ENCODE peak calls at places on chromosomes 3 and 15, in seven cellular contexts. B is RWPE2, S is Panc1, R is A549, U is transverse colon, Q is heart left ventricle, Z is upper lobe of right lung. J is an unnamed sample. For H3K4me1, the result is how much of the 10 kb centered on the place peaks cover.

GRCh38 chr3:159989973-159990846 is 1.6 kb downstream of the IL12A start:
- DNase-seq in R (no peak), U (no peak), S (no peak), B (no peak), Q (no peak), Z (no peak), J (no peak)

GRCh38 chr3:170440346-170440745 is 21.7 kb downstream of the CLDN11 start:
- DNase-seq in Q (no peak), R (no peak), Z (no peak), B (no peak), U (no peak), S (no peak), J (no peak)

GRCh38 chr15:92624401-92624991 is 31.1 kb downstream of the FAM174B start:
- DNase-seq in Z (no peak), U (peak), B (no peak), S (no peak), R (no peak), Q (peak), J (peak)

GRCh38 chr3:166518040-166518439 is 680.8 kb upstream of the BCHE start:
- DNase-seq in Z (no peak), U (no peak), S (no peak), Q (no peak), R (no peak), B (no peak), J (no peak)

GRCh38 chr3:128080323-128080898 is 28.2 kb downstream of the SEC61A1 start:
- DNase-seq in B (peak), Z (no peak), U (no peak), S (no peak), Q (no peak), R (peak), J (no peak)

GRCh38 chr3:13865106-13865505 is 14.8 kb downstream of the WNT7A start:
- DNase-seq in B (no peak), S (no peak), R (no peak), Z (no peak), Q (no peak), U (no peak), J (no peak)

GRCh38 chr3:25033407-25034029 is 394.5 kb upstream of the RARB start:
- DNase-seq in Z (no peak), S (peak), B (no peak), R (peak), U (peak), Q (peak), J (peak)

GRCh38 chr3:130259170-130259874 is 86.2 kb upstream of the COL6A5 start:
- DNase-seq in U (no peak), B (no peak), S (no peak), R (no peak), Z (no peak), Q (no peak), J (no peak)

GRCh38 chr3:10780922-10781321 is 35.1 kb upstream of the SLC6A11 start:
- DNase-seq in Q (no peak), U (no peak), R (no peak), S (no peak), Z (no peak), B (no peak), J (no peak)

GRCh38 chr15:84740691-84741090 is 7.7 kb upstream of the ZNF592 start:
- DNase-seq in Z (no peak), R (no peak), Q (no peak), U (no peak), S (no peak), B (no peak), J (no peak)

GRCh38 chr3:181695661-181696491 is 15.8 kb upstream of the SOX2 start:
- DNase-seq in R (no peak), Z (no peak), U (no peak), B (no peak), S (no peak), Q (no peak), J (peak)
- H3K4me1 ChIP-seq in R (under half), Z (under half), U (under half), B (under half), S (under half), Q (under half), J (under half)

GRCh38 chr3:188269040-188269439 is 115.1 kb downstream of the LPP start:
- DNase-seq in S (no peak), B (no peak), R (no peak), U (no peak), Z (no peak), Q (no peak), J (no peak)

GRCh38 chr3:188268336-188268735 is 114.4 kb downstream of the LPP start:
- DNase-seq in Q (no peak), R (no peak), S (no peak), B (no peak), U (no peak), Z (no peak), J (no peak)

GRCh38 chr3:188270423-188270972 is 116.5 kb downstream of the LPP start:
- DNase-seq in S (no peak), Z (no peak), U (no peak), B (peak), Q (no peak), R (peak), J (peak)

GRCh38 chr3:188266581-188267274 is 112.8 kb downstream of the LPP start:
- DNase-seq in Z (peak), U (peak), B (no peak), R (no peak), Q (peak), S (no peak), J (peak)

DNA sequence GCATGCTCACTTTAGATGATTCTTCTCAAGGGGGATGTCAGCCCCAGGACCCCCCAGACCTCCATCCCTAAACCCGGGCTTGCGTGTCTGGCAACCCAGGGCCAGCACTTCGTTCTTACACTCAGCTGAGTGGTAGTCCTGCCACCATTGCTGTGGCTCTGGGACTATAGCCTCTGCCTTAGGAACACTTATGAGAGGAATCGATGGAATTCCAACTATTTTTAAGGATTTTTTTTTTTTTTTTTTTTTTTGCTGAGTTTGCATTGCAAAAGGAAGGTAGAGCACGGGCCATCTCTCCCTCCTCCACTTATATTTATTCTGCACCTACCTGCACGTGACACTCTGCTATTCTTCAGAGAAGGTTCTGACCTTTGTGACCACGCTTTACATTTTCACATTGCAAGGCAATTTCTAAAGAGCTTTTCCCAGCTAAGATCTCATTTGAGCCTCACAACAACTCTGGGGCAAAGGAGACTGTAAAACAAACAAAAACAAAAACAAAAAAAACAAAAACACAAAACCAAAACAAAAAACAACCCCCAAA is 113.9 kb downstream of the LPP start:
- DNase-seq in B (no peak), S (no peak), Z (no peak), U (no peak), R (no peak), Q (no peak), J (no peak)
- H3K4me1 ChIP-seq in B (half or more), S (half or more), Z (half or more), U (half or more), R (half or more), Q (half or more), J (under half)

GRCh38 chr3:85586018-85586417 is 627.2 kb downstream of the CADM2 start:
- DNase-seq in B (no peak), Z (no peak), Q (no peak), U (no peak), S (no peak), R (no peak), J (no peak)
- H3K4me1 ChIP-seq in B (under half), Z (under half), Q (under half), U (under half), S (under half), R (under half), J (under half)

DNA sequence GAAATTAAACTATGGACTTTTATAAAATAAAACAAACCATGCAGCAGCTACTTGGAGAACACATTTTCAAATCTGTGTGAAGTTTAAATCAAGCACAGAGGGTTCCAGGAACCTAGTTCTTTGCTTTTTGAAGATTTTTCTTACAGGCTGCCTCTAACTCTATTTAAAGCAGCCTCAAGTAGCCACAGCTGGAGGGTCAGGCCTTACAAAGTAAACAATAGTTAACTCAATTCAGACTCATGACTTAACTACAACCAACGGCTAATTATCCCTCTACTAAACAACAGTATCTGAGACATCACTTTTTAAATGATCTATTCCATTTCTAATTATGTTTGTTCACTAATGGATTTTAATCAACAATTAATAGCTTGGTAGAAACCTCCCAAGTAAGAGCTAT is 9.8 kb downstream of the LRIG1 start:
- DNase-seq in S (no peak), Z (no peak), Q (no peak), R (no peak), B (no peak), U (no peak), J (no peak)
- H3K4me1 ChIP-seq in S (under half), Z (half or more), Q (half or more), R (under half), B (under half), U (half or more), J (under half)

GRCh38 chr3:71066849-71067261 is 516.7 kb downstream of the FOXP1 start:
- DNase-seq in Q (no peak), S (no peak), U (no peak), B (no peak), R (no peak), Z (no peak), J (no peak)

GRCh38 chr3:71064976-71065763 is 518.4 kb downstream of the FOXP1 start:
- DNase-seq in R (peak), U (peak), B (peak), Z (peak), S (no peak), Q (peak), J (peak)

GRCh38 chr3:71067977-71068376 is 515.6 kb downstream of the FOXP1 start:
- DNase-seq in U (no peak), R (no peak), B (no peak), Q (no peak), Z (no peak), S (no peak), J (no peak)

GRCh38 chr3:71065764-71066013 is 517.8 kb downstream of the FOXP1 start:
- DNase-seq in U (no peak), Q (no peak), Z (no peak), B (no peak), S (no peak), R (no peak), J (no peak)

DNA sequence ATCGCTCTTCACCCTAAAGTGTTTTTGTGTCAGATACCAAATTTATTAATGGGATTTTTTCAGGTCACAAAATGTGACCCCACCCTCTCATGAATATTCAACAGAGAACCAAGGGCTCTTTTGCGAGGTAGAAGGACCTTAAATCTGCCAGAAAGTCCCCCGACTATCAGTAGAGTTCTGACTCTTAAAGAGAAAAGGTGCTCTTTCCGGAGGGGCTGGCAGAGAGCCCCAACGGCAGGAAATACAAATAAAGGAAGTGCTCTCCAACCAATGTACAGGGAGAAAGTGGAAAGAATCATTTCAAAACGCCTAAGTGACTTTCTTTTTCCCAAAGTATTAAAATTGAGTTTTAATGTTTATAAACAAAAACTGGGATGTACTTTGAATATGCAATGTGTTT is 517.2 kb downstream of the FOXP1 start:
- DNase-seq in B (no peak), S (no peak), Z (no peak), R (no peak), Q (no peak), U (peak), J (no peak)
- H3K4me1 ChIP-seq in B (half or more), S (under half), Z (half or more), R (half or more), Q (under half), U (under half), J (under half)

DNA sequence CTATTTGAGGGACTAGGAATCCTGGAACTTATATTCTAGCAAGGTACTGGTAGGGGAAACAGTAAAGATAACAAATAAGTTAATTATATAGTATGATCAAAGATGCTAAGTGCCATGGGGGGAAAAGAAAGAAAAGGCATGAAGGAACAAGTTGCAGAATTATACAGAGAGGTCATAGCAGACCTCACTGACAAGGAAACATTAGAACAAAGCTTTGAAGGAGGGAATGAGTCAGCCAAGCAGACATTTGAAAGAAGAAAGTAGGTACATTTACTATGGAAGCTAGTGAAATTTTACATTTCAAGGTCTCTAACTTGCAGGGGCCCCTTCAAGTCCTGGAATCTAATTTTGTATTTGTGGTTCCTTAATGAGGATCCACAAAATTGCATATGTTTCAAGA is 57.2 kb upstream of the TIPARP start:
- DNase-seq in Q (no peak), B (no peak), R (no peak), U (no peak), S (no peak), Z (no peak), J (no peak)
- H3K4me1 ChIP-seq in Q (under half), B (half or more), R (under half), U (under half), S (under half), Z (under half), J (under half)

GRCh38 chr15:47951761-47952160 is 169.0 kb upstream of the SLC24A5 start:
- DNase-seq in Q (no peak), R (no peak), S (no peak), U (no peak), Z (no peak), B (no peak), J (no peak)
- H3K4me1 ChIP-seq in Q (under half), R (under half), S (under half), U (under half), Z (under half), B (under half), J (under half)

GRCh38 chr15:43922021-43922420 is 95.2 kb downstream of the WDR76 start:
- DNase-seq in R (no peak), U (no peak), S (no peak), Z (no peak), Q (no peak), B (no peak), J (peak)

GRCh38 chr15:43920815-43921214 is 94.0 kb downstream of the WDR76 start:
- DNase-seq in U (no peak), S (no peak), Q (no peak), B (no peak), Z (no peak), R (no peak), J (no peak)

GRCh38 chr15:43915820-43916660 is 89.2 kb downstream of the WDR76 start:
- DNase-seq in S (no peak), U (no peak), R (no peak), Z (no peak), B (no peak), Q (no peak), J (peak)

GRCh38 chr15:43920201-43920600 is 93.4 kb downstream of the WDR76 start:
- DNase-seq in R (no peak), Q (no peak), Z (no peak), S (no peak), B (no peak), U (no peak), J (no peak)

DNA sequence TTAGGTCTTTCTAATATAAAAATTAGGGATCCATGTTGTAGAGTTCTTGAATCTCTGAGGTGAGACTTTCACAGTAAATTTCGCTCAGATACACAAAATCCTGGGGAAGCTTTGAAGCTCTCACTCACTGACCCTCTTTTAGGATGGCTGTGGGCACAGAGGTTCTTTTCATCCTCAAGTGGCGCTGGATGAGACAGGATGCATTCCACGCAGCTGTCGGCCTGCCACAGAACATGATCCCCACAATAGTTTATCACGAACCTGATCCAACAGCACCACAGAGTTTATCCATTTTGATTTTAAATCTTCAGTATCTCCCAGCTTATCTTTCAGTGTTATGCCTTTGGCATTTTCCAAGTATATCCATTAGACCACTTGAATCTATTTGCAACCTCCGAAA is 91.9 kb downstream of the WDR76 start:
- DNase-seq in B (no peak), Q (no peak), U (no peak), R (no peak), Z (no peak), S (no peak), J (no peak)
- H3K4me1 ChIP-seq in B (under half), Q (under half), U (under half), R (under half), Z (under half), S (under half), J (under half)

GRCh38 chr3:100257601-100258000 is 3.2 kb upstream of the TBC1D23 start:
- DNase-seq in Z (no peak), Q (no peak), U (no peak), S (no peak), R (no peak), B (no peak), J (no peak)
- H3K4me1 ChIP-seq in Z (under half), Q (under half), U (under half), S (under half), R (under half), B (under half), J (under half)

GRCh38 chr15:50425219-50425618 is 1.0 kb downstream of the USP8 start:
- DNase-seq in U (no peak), S (no peak), B (no peak), R (no peak), Q (no peak), Z (no peak), J (no peak)

GRCh38 chr15:50426428-50426827 is 2.2 kb downstream of the USP8 start:
- DNase-seq in S (no peak), B (no peak), U (no peak), R (no peak), Z (no peak), Q (no peak), J (no peak)

DNA sequence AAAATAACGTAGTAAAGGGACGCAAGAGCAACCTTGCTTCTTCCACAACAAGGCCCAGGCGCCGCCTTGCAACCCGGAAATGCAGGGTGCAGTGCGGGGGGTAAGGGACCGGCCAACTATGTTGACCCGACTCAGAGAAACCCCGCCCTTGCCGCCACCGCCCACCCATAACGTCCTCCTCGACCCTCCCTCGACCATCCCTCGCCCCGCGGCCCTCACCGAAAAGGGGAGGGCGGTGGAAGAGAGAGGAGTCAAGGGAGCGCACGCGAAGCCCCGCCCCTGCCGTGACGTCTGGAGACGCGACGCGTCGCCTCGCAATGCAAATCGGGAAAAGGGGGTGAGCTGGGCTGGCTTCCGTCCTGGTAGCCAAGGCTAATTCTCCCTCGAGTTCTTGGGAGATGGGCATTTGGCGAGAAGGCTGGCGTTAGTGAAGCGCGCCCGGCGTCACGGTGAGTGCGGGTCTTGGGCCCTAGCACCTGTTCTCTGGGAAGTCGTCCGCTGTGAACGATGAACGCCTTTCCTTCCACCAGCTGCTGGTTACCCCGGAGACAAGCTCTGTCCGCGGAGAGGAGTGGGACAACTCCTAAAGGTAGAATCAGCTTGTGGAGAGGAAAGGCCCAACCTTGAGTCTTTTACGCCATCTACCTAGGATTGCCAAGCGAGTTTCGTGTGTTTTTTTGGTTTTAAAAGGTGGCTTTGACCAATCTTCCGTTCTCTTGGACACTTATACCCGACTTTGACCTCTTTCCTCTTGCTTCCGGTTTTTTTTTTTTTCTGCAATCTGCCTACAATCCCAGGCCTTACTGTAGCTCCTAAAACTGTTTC is at the start of gene USP8:
- DNase-seq in B (peak), S (peak), R (peak), Z (peak), U (peak), Q (peak), J (peak)
- H3K4me1 ChIP-seq in B (under half), S (under half), R (under half), Z (under half), U (under half), Q (under half), J (under half)

J was measured in trophoblast cell.